ENCODE peak calls at places on chromosomes 5 and 9, in five cellular contexts. V, X, U, T and Q are unnamed samples. For H3K27me3, the result is how much of the 10 kb centered on the place peaks cover.

GRCh38 chr9:93588641-93589609 is 12.5 kb downstream of the PHF2 start:
- DNase-seq in V (no peak), X (peak), U (no peak), T (peak), Q (no peak)

GRCh38 chr9:91678807-91679206 is 255.2 kb upstream of the NFIL3 start:
- DNase-seq in V (no peak), X (no peak), U (no peak), T (no peak), Q (no peak)

GRCh38 chr9:1298027-1298426 is 247.9 kb downstream of the DMRT2 start:
- DNase-seq in V (no peak), X (no peak), U (no peak), T (no peak), Q (no peak)

GRCh38 chr5:180209137-180209581 is at the start of gene RASGEF1C:
- DNase-seq in V (peak), X (no peak), U (peak), T (peak), Q (no peak)

GRCh38 chr5:68261174-68262021 is 45.8 kb downstream of the PIK3R1 start:
- DNase-seq in V (peak), X (no peak), U (no peak), T (no peak), Q (no peak)

GRCh38 chr5:81554647-81555046 is 160.7 kb upstream of the ACOT12 start:
- DNase-seq in V (no peak), X (no peak), U (no peak), T (no peak), Q (no peak)

GRCh38 chr5:73338201-73339126 is 110.1 kb downstream of the FOXD1 start:
- DNase-seq in V (peak), X (peak), U (no peak), T (no peak), Q (peak)

GRCh38 chr9:108182950-108183381 is 672.8 kb downstream of the ACTL7B start:
- DNase-seq in V (no peak), X (peak), U (no peak), T (no peak), Q (no peak)

GRCh38 chr9:19486803-19487202 is 78.0 kb downstream of the ACER2 start:
- DNase-seq in V (no peak), X (no peak), U (no peak), T (no peak), Q (no peak)

GRCh38 chr5:160926428-160926827 is 74.4 kb upstream of the ATP10B start:
- DNase-seq in V (no peak), X (no peak), U (peak), T (no peak), Q (no peak)

GRCh38 chr5:33180900-33181299 is 259.9 kb upstream of the TARS1 start:
- DNase-seq in V (peak), X (peak), U (no peak), T (no peak), Q (no peak)

GRCh38 chr9:15746905-15747304 is 194.1 kb downstream of the CCDC171 start:
- DNase-seq in V (no peak), X (no peak), U (no peak), T (no peak), Q (no peak)

GRCh38 chr5:135735831-135736230 is 98.6 kb upstream of the SLC25A48 start:
- DNase-seq in V (no peak), X (no peak), U (no peak), T (no peak), Q (peak)

GRCh38 chr5:126720369-126720768 is 56.6 kb upstream of the LMNB1 start:
- DNase-seq in V (no peak), X (no peak), U (no peak), T (no peak), Q (no peak)

GRCh38 chr9:122133984-122134535 is 25.5 kb downstream of the NDUFA8 start:
- DNase-seq in V (no peak), X (no peak), U (no peak), T (no peak), Q (no peak)

GRCh38 chr5:138230261-138230660 is 17.1 kb upstream of the CDC23 start:
- DNase-seq in V (no peak), X (no peak), U (no peak), T (no peak), Q (peak)

GRCh38 chr5:65050826-65051498 is 282.2 kb downstream of the CWC27 start:
- DNase-seq in V (no peak), X (no peak), U (no peak), T (no peak), Q (no peak)

GRCh38 chr5:171622010-171622409 is 163.6 kb upstream of the SMIM23 start:
- DNase-seq in V (no peak), X (no peak), U (no peak), T (no peak), Q (no peak)

GRCh38 chr5:3392306-3392939 is 203.2 kb upstream of the IRX1 start:
- DNase-seq in V (no peak), X (no peak), U (no peak), T (peak), Q (peak)

GRCh38 chr5:114447084-114447773 is 85.4 kb downstream of the KCNN2 start:
- DNase-seq in V (peak), X (no peak), U (no peak), T (no peak), Q (no peak)

GRCh38 chr9:2493578-2493977 is 128.0 kb upstream of the VLDLR start:
- DNase-seq in V (peak), X (no peak), U (no peak), T (no peak), Q (no peak)

GRCh38 chr5:58012801-58013315 is 447.0 kb downstream of the PLK2 start:
- DNase-seq in V (no peak), X (no peak), U (no peak), T (no peak), Q (no peak)

GRCh38 chr5:95984287-95984938 is 22.8 kb upstream of the ELL2 start:
- DNase-seq in V (peak), X (no peak), U (no peak), T (no peak), Q (peak)

GRCh38 chr5:150299571-150300327 is 3.0 kb downstream of the ARSI start:
- DNase-seq in V (peak), X (no peak), U (no peak), T (no peak), Q (no peak)

GRCh38 chr5:109689740-109690455 is at the start of gene MAN2A1:
- DNase-seq in V (peak), X (peak), U (peak), T (peak), Q (peak)

GRCh38 chr9:77997611-77998349 is 33.8 kb downstream of the GNAQ start:
- DNase-seq in V (peak), X (no peak), U (no peak), T (no peak), Q (no peak)

GRCh38 chr5:83096660-83097334 is 19.4 kb downstream of the XRCC4 start:
- DNase-seq in V (no peak), X (peak), U (no peak), T (no peak), Q (no peak)

GRCh38 chr9:35818341-35818740 is 3.5 kb upstream of the HINT2 start:
- DNase-seq in V (no peak), X (no peak), U (no peak), T (no peak), Q (no peak)

GRCh38 chr5:133635051-133635450 is 22.7 kb upstream of the FSTL4 start:
- DNase-seq in V (no peak), X (peak), U (no peak), T (no peak), Q (no peak)

DNA sequence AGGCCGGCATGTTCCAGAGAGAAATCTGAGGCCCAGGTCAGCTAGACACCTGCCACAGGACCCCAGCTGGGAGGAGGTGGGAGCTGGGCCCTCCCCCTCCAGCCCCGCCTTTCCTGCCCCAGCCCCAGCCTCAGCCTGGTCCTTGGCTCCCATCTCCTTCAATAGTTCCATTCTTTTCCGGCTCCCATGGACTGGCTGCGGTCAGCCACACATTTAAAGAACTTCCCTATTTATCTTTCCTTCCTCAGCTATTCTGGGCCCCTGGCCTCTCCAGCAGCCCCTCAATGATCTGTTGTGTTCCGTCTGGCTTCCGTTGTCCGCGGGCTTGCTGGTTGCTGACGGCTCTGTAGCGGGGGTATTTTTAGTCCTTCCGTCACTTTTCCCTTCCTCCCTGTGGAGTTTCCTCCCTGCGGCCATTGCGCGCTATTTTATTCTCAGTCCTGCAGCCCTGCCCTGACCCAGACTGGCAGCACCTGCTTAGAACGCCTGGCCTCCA is 73.8 kb downstream of the AMBP start:
- DNase-seq in V (no peak), X (peak), U (peak), T (peak), Q (no peak)
- H3K27me3 ChIP-seq in V (under half), X (under half), U (under half), T (under half), Q (under half)

DNA sequence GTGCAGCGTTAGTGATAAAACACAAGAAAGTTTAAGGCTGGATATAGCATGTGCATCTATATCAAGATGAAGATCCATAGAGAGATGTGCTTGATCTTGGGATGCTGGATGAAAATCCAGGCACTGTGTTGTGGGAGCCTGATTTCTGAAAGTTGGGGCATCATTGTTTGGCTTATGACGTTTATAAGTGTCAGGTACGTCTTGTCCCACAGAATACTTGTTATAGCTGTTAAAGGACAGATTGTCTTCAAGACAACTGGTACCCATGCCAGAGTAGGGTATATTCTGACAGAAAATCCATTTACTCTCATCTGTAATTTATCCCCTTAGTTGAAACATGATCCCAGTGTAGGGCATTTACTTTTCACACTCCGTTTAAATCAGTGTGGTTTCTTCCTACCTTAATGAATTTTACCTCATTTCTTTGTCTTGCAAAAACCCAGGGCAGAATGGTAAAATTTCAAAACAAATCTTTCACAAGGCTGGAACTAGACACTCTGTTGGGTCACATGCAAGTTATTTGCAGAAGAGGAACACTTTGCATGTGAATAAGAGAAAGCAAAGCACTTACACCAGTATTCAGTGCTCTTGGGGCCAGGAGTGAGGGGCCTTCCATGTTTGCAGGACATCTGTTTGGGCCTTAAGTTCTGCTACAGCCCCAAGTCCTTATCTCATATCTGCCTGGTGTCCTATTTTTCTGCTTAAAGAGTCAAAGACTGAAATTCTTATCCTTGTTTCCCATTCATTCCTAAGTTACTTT is 73.3 kb downstream of the GHR start:
- DNase-seq in V (no peak), X (no peak), U (no peak), T (no peak), Q (no peak)
- H3K4me3 ChIP-seq in V (no peak), X (no peak), U (no peak), T (no peak), Q (no peak)

GRCh38 chr5:10329808-10330481 is 22.2 kb upstream of the CMBL start:
- DNase-seq in V (peak), X (no peak), U (peak), T (peak), Q (peak)

GRCh38 chr5:10331341-10331796 is 22.1 kb upstream of the MARCHF6 start:
- DNase-seq in V (peak), X (peak), U (peak), T (peak), Q (peak)

GRCh38 chr5:10330511-10331105 is 22.9 kb upstream of the MARCHF6 start:
- DNase-seq in V (no peak), X (no peak), U (no peak), T (no peak), Q (peak)

GRCh38 chr5:10328323-10328722 is 20.6 kb upstream of the CMBL start:
- DNase-seq in V (no peak), X (no peak), U (no peak), T (no peak), Q (peak)

DNA sequence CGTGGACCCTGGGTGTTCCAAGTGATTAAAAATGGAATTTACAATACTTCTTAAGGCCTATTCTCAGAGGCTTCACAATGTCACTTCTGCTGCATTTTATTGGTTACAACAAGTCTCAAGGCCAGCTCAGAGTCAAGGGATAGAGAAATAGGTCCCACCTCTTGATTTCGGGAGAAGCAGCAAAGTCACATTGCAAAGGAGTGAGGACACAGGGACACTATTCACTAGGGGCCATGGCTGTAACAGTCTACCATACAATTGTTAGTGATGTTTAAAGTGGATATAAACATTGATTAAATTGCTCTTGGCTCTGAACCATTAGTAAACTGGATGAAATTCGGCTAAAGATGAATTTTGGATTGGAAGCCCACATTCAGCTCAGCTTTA is 21.7 kb upstream of the CMBL start:
- DNase-seq in V (no peak), X (no peak), U (no peak), T (no peak), Q (no peak)
- H3K27ac ChIP-seq in V (no peak), X (no peak), U (no peak), T (no peak), Q (no peak)

GRCh38 chr5:139799359-139799758 is 3.8 kb downstream of the PSD2 start:
- DNase-seq in V (no peak), X (no peak), U (no peak), T (no peak), Q (no peak)
- H3K27me3 ChIP-seq in V (half or more), X (half or more), U (under half), T (under half), Q (half or more)

DNA sequence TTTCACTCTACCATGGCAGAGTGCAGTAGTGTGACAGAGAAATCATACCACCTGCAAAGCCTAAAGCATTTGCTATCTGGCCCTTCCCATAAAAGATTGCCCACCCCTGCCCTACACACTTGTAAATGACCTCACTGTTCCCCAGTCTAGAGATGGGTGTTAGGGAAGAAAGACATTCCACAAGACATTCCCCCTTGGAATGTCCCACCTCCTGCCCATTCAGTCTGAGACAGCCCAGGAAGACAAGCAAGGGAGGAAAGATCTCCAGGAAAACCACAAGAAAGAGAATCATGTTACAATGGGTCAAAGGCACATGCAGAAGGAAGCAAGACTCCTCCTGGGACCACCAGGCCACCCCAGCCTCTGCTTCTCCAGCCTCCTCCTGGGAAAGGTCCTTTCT is 230.0 kb downstream of the AGTPBP1 start:
- DNase-seq in V (no peak), X (no peak), U (no peak), T (no peak), Q (no peak)
- H3K4me3 ChIP-seq in V (no peak), X (no peak), U (no peak), T (no peak), Q (no peak)

DNA sequence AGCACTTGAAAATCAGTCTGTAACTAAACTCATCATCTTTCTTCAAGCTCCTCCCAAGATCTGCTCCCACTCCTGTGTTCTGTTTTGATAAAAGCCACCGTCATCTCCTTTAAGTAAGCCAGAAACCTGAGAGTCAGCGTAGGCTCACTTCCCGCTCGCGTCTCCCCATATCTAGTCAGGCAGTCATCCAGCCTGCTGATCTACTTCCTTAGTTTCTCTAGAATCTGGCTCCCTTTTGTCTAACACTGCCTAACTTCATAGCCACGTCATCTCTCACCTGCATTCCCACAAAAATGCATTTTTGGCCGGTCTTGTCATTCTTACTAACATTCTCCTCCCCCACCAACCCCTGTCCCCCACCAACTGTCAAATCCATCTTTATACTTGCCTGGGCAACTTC is 3.0 kb upstream of the TJP2 start:
- DNase-seq in V (peak), X (no peak), U (no peak), T (no peak), Q (no peak)
- H3K27ac ChIP-seq in V (no peak), X (no peak), U (no peak), T (no peak), Q (no peak)

DNA sequence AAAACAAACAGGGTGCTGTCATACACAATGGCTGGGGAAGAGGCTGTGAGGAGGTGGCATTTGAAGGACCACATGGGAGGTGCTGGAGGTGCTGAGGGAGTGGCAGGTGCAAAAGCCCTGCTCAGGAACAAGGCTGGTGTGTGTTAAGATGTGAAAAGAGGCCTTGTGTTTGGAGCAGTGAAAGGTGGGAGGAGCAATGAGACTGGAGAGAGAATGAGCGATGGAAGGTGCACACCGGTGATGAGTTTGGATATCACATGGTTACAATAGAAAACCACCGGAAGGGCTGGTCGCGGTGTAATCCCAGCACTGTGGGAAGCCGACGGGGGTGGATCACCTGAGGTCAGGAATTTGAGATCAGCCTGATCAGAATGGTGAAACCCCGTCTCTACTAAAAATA is 9.2 kb upstream of the FIBCD1 start:
- DNase-seq in V (no peak), X (no peak), U (no peak), T (no peak), Q (no peak)
- H3K27me3 ChIP-seq in V (under half), X (half or more), U (under half), T (under half), Q (under half)

DNA sequence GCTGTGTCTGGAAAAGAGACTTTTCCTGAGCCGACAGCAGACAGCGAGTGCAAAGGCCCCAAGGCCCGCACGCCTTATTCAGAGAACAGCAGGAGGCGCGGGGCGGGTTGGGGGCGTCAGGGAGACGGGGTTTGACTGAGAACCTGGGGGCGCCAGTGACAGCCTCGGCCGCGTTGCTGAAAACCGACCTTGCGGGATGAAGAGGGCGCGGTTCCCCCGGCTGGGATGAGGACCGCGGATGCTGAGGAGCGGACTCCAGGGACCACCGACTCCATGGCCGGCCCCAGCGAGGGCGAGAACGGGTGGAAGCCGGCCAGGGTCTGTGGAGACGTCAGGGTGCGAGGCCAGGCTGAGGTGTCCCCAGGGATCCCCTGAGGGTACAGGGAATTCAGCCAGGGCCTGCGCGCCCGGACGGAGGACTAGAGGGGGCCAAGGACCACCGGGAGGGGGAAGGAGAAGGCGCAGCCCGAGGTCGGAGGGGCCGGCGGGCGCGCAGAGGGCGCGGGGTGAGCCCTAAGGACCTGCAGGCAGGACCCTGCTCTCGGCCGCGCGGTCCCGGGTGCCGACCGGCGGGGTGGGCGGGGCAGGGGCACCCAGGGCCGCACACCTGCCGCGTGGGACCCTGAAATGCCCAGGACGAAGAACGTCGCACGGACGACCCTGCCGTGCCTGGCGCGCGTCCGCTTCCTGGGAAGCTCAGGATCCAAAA is 836 bp upstream of the AHRR start:
- DNase-seq in V (no peak), X (no peak), U (no peak), T (no peak), Q (no peak)
- H3K4me3 ChIP-seq in V (peak), X (peak), U (no peak), T (peak), Q (peak)